ENCODE peak calls at places on chromosomes 5 and 9, in seven cellular contexts. U is uterus; Z is T-helper 2 cell; D is ureter; I is stimulated activated CD4-positive, alpha-beta T cell treated with anti-CD3 and anti-CD28 coated beads, Interleukin-1b, Interleukin-23, amount 100 ng/mL, for 48 hours; H is mesothelial cell of epicardium; P is A549. T is an unnamed sample.

GRCh38 chr9:115595951-115596742 is 478.2 kb upstream of the TNC start:
- DNase-seq in U (no peak), Z (no peak), D (no peak), I (no peak), H (no peak), P (peak), T (no peak)

GRCh38 chr9:83972286-83972685 is 7.7 kb downstream of the HNRNPK start:
- DNase-seq in U (no peak), Z (no peak), D (no peak), I (no peak), H (no peak), P (no peak), T (no peak)

GRCh38 chr5:68456756-68457217 is 241.2 kb downstream of the PIK3R1 start:
- DNase-seq in U (no peak), Z (no peak), D (no peak), I (no peak), H (no peak), P (peak), T (peak)

GRCh38 chr5:151825445-151825844 is 53.7 kb downstream of the G3BP1 start:
- DNase-seq in U (peak), Z (peak), D (peak), I (peak), H (no peak), P (peak), T (peak)

GRCh38 chr5:56617998-56618397 is 197.4 kb upstream of the MAP3K1 start:
- DNase-seq in U (no peak), Z (no peak), D (no peak), I (no peak), H (no peak), P (no peak), T (no peak)

GRCh38 chr5:173001229-173001841 is 17.8 kb downstream of the ATP6V0E1 start:
- DNase-seq in U (no peak), Z (no peak), D (no peak), I (peak), H (no peak), P (no peak), T (no peak)

GRCh38 chr9:73269430-73270101 is 117.9 kb downstream of the ANXA1 start:
- DNase-seq in U (no peak), Z (no peak), D (no peak), I (no peak), H (no peak), P (peak), T (no peak)

GRCh38 chr9:73916016-73916673 is 581.0 kb upstream of the RORB start:
- DNase-seq in U (no peak), Z (no peak), D (no peak), I (no peak), H (no peak), P (peak), T (no peak)

GRCh38 chr5:61496406-61497307 is 164.6 kb downstream of the ZSWIM6 start:
- DNase-seq in U (no peak), Z (no peak), D (no peak), I (no peak), H (no peak), P (no peak), T (no peak)

GRCh38 chr9:123128591-123128990 is 95.1 kb downstream of the GPR21 start:
- DNase-seq in U (no peak), Z (no peak), D (no peak), I (no peak), H (no peak), P (no peak), T (no peak)

GRCh38 chr9:34375901-34376595 is 650 bp downstream of the MYORG start:
- DNase-seq in U (peak), Z (peak), D (peak), I (peak), H (no peak), P (peak), T (peak)

GRCh38 chr9:113484258-113484730 is 20.8 kb downstream of the RGS3 start:
- DNase-seq in U (peak), Z (no peak), D (no peak), I (no peak), H (no peak), P (peak), T (no peak)

GRCh38 chr5:61307196-61307590 is 24.9 kb upstream of the ZSWIM6 start:
- DNase-seq in U (no peak), Z (no peak), D (no peak), I (no peak), H (no peak), P (no peak), T (no peak)

GRCh38 chr5:115948013-115948605 is 14.2 kb upstream of the LVRN start:
- DNase-seq in U (no peak), Z (no peak), D (no peak), I (no peak), H (no peak), P (no peak), T (no peak)

GRCh38 chr5:56185777-56186311 is 47.3 kb downstream of the ANKRD55 start:
- DNase-seq in U (no peak), Z (no peak), D (peak), I (no peak), H (no peak), P (peak), T (no peak)

GRCh38 chr9:18294229-18294628 is 179.7 kb upstream of the ADAMTSL1 start:
- DNase-seq in U (no peak), Z (no peak), D (no peak), I (no peak), H (no peak), P (no peak), T (no peak)

GRCh38 chr5:465591-466403 is 22.8 kb downstream of the EXOC3 start:
- DNase-seq in U (peak), Z (no peak), D (no peak), I (no peak), H (no peak), P (no peak), T (no peak)

GRCh38 chr9:4886698-4887097 is 94.0 kb downstream of the RCL1 start:
- DNase-seq in U (no peak), Z (no peak), D (no peak), I (no peak), H (no peak), P (no peak), T (no peak)

GRCh38 chr9:98791147-98792095 is 4.9 kb downstream of the ANKS6 start:
- DNase-seq in U (peak), Z (peak), D (peak), I (peak), H (no peak), P (peak), T (peak)

GRCh38 chr5:180718810-180719453 is 20.9 kb downstream of the OR2Y1 start:
- DNase-seq in U (no peak), Z (peak), D (no peak), I (no peak), H (no peak), P (peak), T (no peak)

GRCh38 chr9:107170801-107171200 is 112.3 kb upstream of the RAD23B start:
- DNase-seq in U (no peak), Z (no peak), D (no peak), I (no peak), H (no peak), P (no peak), T (no peak)

GRCh38 chr5:168365581-168366081 is 74.2 kb downstream of the WWC1 start:
- DNase-seq in U (no peak), Z (no peak), D (peak), I (no peak), H (no peak), P (peak), T (peak)

GRCh38 chr5:52863715-52864114 is 76.0 kb downstream of the ITGA1 start:
- DNase-seq in U (no peak), Z (no peak), D (no peak), I (no peak), H (no peak), P (no peak), T (no peak)

GRCh38 chr9:79026311-79026710 is 545.5 kb upstream of the TLE4 start:
- DNase-seq in U (no peak), Z (no peak), D (peak), I (no peak), H (no peak), P (no peak), T (no peak)